ENCODE peak calls at places on chromosomes 1 and 21, in seven cellular contexts. J is GM23248; F is A549; M is PC-3; S is tibial artery; U is uterus; D is CD8-positive, alpha-beta memory T cell. Z is an unnamed sample.
A peak's percentile ranks its signal among the peaks of the same experiment; 100 is the strongest.

GRCh38 chr1:67680486-67680885 is 4.5 kb upstream of the GADD45A start:
- DNase-seq in M (peak; percentile 21), F (no peak), S (no peak), J (peak; percentile 42), D (no peak), U (no peak), Z (no peak)

GRCh38 chr1:163230827-163231226 is 28.1 kb upstream of the RGS5 start:
- DNase-seq in J (no peak), M (no peak), F (no peak), S (no peak), U (no peak), D (no peak), Z (no peak)

GRCh38 chr1:236861560-236862230 is 66.6 kb downstream of the MTR start:
- DNase-seq in F (no peak), D (no peak), S (no peak), U (no peak), M (no peak), J (peak; percentile 3), Z (no peak)

GRCh38 chr1:155126494-155127104 is 1.1 kb upstream of the EFNA1 start:
- DNase-seq in M (no peak), J (peak; percentile 68), S (peak; percentile 67), F (no peak), U (peak; percentile 28), D (peak; percentile 64), Z (no peak)

GRCh38 chr1:173367136-173367535 is 110.0 kb upstream of the PRDX6 start:
- DNase-seq in J (no peak), D (no peak), M (peak; percentile 2), S (no peak), F (no peak), U (no peak), Z (no peak)

GRCh38 chr1:80272495-80272894 is 1266.0 kb upstream of the ADGRL4 start:
- DNase-seq in D (no peak), M (no peak), J (no peak), S (no peak), U (no peak), F (no peak), Z (no peak)

GRCh38 chr1:218426343-218426657 is 81.2 kb downstream of the TGFB2 start:
- DNase-seq in S (no peak), J (peak; percentile 54), F (peak; percentile 43), U (peak; percentile 23), M (peak; percentile 87), D (no peak), Z (no peak)

GRCh38 chr21:33058468-33059318 is 11.2 kb upstream of the OLIG1 start:
- DNase-seq in S (no peak), J (no peak), M (no peak), D (no peak), F (no peak), U (no peak), Z (no peak)

GRCh38 chr1:54277451-54278355 is 77.7 kb downstream of the MRPL37 start:
- DNase-seq in D (no peak), U (no peak), M (no peak), F (no peak), J (no peak), S (no peak), Z (no peak)

GRCh38 chr1:5705751-5706150 is 286.5 kb downstream of the NPHP4 start:
- DNase-seq in F (no peak), U (no peak), J (no peak), M (no peak), D (no peak), S (no peak), Z (no peak)

GRCh38 chr21:33554982-33555344 is 12.1 kb downstream of the SON start:
- DNase-seq in U (no peak), D (no peak), S (no peak), M (no peak), F (no peak), J (no peak), Z (no peak)

GRCh38 chr1:200129480-200129879 is 102.0 kb downstream of the NR5A2 start:
- DNase-seq in S (no peak), J (no peak), F (no peak), M (no peak), D (peak; percentile 70), U (no peak), Z (no peak)

GRCh38 chr1:98931134-98931835 is 73.4 kb downstream of the PLPPR5 start:
- DNase-seq in U (no peak), J (no peak), S (no peak), M (no peak), F (no peak), D (no peak), Z (no peak)

GRCh38 chr1:54984126-54984842 is 3.9 kb downstream of the TMEM61 start:
- DNase-seq in J (no peak), F (no peak), M (no peak), U (peak; percentile 2), D (no peak), S (no peak), Z (no peak)

GRCh38 chr1:100606438-100606837 is 68.5 kb downstream of the GPR88 start:
- DNase-seq in U (no peak), J (peak; percentile 81), D (no peak), S (no peak), F (no peak), M (peak; percentile 76), Z (no peak)

GRCh38 chr1:33056426-33056825 is 19.7 kb upstream of the AK2 start:
- DNase-seq in S (no peak), U (no peak), F (no peak), J (no peak), D (no peak), M (no peak), Z (no peak)

GRCh38 chr1:33060579-33061083 is 20.3 kb upstream of the AZIN2 start:
- DNase-seq in S (no peak), F (no peak), D (no peak), M (peak; percentile 61), J (peak; percentile 94), U (no peak), Z (no peak)

GRCh38 chr1:33065301-33065700 is 15.7 kb upstream of the AZIN2 start:
- DNase-seq in U (no peak), S (no peak), F (no peak), J (no peak), M (no peak), D (no peak), Z (no peak)

GRCh38 chr1:33057095-33057494 is 20.4 kb upstream of the AK2 start:
- DNase-seq in M (no peak), D (no peak), J (no peak), F (no peak), S (no peak), U (no peak), Z (no peak)

DNA sequence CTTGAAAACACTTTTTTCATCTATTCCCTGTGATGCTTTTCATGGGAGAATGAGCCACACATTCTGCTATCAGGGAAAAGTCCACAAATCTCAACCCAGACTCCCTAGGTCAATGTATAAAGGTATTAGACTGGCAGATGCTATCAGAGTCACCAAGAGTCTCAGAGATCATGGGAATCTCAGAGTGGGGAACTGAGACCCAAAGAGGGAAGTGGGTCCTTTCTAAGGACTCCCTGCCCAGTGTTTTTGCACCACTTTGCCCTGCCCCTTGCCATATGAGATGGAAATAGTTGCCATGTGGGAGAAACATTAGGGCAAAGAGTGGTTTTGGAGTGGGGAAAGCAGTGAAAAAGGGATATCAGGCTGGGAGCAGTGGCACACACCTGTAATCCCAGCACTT is 19.1 kb upstream of the AZIN2 start:
- DNase-seq in U (no peak), J (no peak), M (no peak), S (no peak), D (no peak), F (no peak), Z (no peak)
- H3K9me3 ChIP-seq in U (peaks cover 13% of the 10 kb centered on the region), J (peaks cover 4% of the 10 kb centered on the region), M (peaks cover 17% of the 10 kb centered on the region), S (peaks cover 20% of the 10 kb centered on the region), D (no peaks in the 10 kb centered on the region), F (peaks cover 29% of the 10 kb centered on the region), Z (peaks cover 2% of the 10 kb centered on the region)

DNA sequence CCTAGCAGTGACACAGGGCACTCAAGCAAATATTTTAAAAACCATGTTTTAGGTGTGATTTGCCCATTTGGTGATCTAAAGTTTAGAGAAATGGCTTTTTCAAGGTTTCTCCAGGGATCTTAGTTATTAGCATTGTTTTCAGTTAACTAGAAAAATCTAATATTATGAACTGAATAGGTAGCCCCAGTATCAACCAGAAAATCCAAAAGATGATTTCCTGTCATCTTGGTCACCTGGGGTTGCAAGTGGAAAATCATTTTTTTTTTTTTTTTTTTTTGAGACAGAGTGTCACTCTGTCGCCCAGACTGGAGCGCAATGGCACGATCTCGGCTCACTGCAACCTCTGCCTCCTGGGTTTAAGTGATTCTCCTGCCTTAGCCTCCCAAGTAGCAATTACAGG is 106.6 kb upstream of the FMN2 start:
- DNase-seq in S (no peak), F (no peak), U (no peak), D (no peak), M (no peak), J (no peak), Z (no peak)
- H3K9me3 ChIP-seq in S (peaks cover 4% of the 10 kb centered on the region), F (peaks cover 33% of the 10 kb centered on the region), U (no peaks in the 10 kb centered on the region), D (peaks cover 5% of the 10 kb centered on the region), M (peaks cover 20% of the 10 kb centered on the region), J (no peaks in the 10 kb centered on the region), Z (peaks cover 8% of the 10 kb centered on the region)

GRCh38 chr1:2825487-2826189 is 24.1 kb upstream of the TTC34 start:
- DNase-seq in D (no peak), F (no peak), M (no peak), J (no peak), U (no peak), S (no peak), Z (no peak)

GRCh38 chr1:2826736-2827292 is 25.3 kb upstream of the TTC34 start:
- DNase-seq in M (no peak), S (no peak), F (no peak), J (no peak), U (no peak), D (no peak), Z (no peak)

GRCh38 chr1:2823921-2824660 is 22.6 kb upstream of the TTC34 start:
- DNase-seq in D (no peak), U (no peak), S (no peak), J (no peak), M (no peak), F (no peak), Z (no peak)

GRCh38 chr1:2824999-2825398 is 23.5 kb upstream of the TTC34 start:
- DNase-seq in F (no peak), J (no peak), D (no peak), U (no peak), M (no peak), S (no peak), Z (no peak)

DNA sequence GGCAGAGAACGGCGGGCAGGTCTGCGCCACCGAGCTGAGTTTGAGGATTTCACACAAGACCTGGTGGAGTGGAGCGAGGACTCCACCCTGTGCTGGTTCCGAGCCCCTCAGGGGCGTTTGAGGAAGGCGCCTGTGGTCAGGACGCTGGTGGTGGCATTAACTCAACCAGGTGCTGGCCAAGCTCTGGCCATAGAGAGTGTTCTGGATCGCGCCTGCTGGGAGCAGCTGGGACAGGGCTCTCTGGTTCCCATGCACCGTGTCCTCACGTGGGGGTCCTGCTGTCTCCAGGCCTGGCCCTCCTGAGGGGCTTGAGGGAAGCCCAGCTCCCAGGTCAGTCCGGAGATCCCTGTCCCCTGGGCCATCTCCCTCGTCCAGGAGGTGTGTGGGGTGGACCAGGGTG is 24.8 kb upstream of the TTC34 start:
- DNase-seq in U (no peak), D (no peak), J (no peak), M (no peak), S (no peak), F (no peak), Z (no peak)
- H3K9me3 ChIP-seq in U (peaks cover 5% of the 10 kb centered on the region), D (no peaks in the 10 kb centered on the region), J (no peaks in the 10 kb centered on the region), M (peaks cover 22% of the 10 kb centered on the region), S (peaks cover 14% of the 10 kb centered on the region), F (no peaks in the 10 kb centered on the region), Z (no peaks in the 10 kb centered on the region)

DNA sequence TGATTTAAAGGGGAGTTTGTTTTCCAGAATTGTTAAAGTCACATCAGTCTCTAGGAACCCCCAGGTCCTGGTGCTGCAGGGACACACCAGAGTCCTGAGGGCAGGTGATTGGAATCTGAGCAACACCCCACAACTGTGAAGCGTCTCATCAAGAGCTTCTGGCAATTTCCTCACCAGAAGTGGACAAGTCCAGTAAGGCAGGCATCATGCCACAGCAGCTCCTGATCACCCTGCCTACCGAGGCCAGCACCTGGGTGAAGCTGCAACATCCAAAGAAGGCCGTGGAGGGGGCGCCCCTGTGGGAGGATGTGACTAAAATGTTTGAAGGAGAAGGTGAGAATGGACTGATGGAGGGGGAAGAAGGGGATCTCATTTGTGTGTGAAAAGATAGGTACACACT is 2.1 kb downstream of the ZFP69 start:
- DNase-seq in S (no peak), F (no peak), J (no peak), D (no peak), M (no peak), U (no peak), Z (no peak)
- H3K9me3 ChIP-seq in S (no peaks in the 10 kb centered on the region), F (peaks cover 36% of the 10 kb centered on the region), J (no peaks in the 10 kb centered on the region), D (no peaks in the 10 kb centered on the region), M (peaks cover 26% of the 10 kb centered on the region), U (peaks cover 3% of the 10 kb centered on the region), Z (peaks cover 4% of the 10 kb centered on the region)

Z was measured in T-helper 17 cell.